ENCODE peak calls at places on chromosomes 13 and 19, in five cellular contexts. G is GM12865, K is A549, A is body of pancreas, Y is pancreas. D is an unnamed sample.

GRCh38 chr13:97724450-97724849 is 229.0 kb upstream of the IPO5 start:
- DNase-seq in G (no peak), K (no peak), A (no peak), Y (no peak), D (no peak)

GRCh38 chr19:3058821-3059314 is 3.4 kb downstream of the TLE5 start:
- DNase-seq in G (no peak), K (no peak), A (no peak), Y (no peak), D (no peak)

GRCh38 chr19:28505134-28505533 is 707.8 kb downstream of the UQCRFS1 start:
- DNase-seq in G (no peak), K (no peak), A (no peak), Y (no peak), D (no peak)

GRCh38 chr13:94292323-94292640 is 187.2 kb downstream of the DCT start:
- DNase-seq in G (no peak), K (no peak), A (no peak), Y (no peak), D (no peak)

GRCh38 chr19:15825753-15826152 is 10.3 kb upstream of the OR10H1 start:
- DNase-seq in G (no peak), K (no peak), A (no peak), Y (no peak), D (no peak)

GRCh38 chr13:113623491-113624234 is 34.3 kb downstream of the ATP4B start:
- DNase-seq in G (no peak), K (no peak), A (no peak), Y (peak; percentile 52), D (no peak)

GRCh38 chr19:19147344-19147743 is 9.1 kb upstream of the TMEM161A start:
- DNase-seq in G (no peak), K (no peak), A (no peak), Y (no peak), D (no peak)

GRCh38 chr19:6238643-6239281 is 41.0 kb downstream of the MLLT1 start:
- DNase-seq in G (no peak), K (no peak), A (peak; percentile 57), Y (peak; percentile 74), D (no peak)

GRCh38 chr13:25247345-25247744 is 39.9 kb downstream of the MTMR6 start:
- DNase-seq in G (no peak), K (no peak), A (no peak), Y (no peak), D (no peak)

GRCh38 chr13:51959773-51960172 is 51.5 kb downstream of the ATP7B start:
- DNase-seq in G (peak; percentile 77), K (no peak), A (no peak), Y (no peak), D (no peak)

DNA sequence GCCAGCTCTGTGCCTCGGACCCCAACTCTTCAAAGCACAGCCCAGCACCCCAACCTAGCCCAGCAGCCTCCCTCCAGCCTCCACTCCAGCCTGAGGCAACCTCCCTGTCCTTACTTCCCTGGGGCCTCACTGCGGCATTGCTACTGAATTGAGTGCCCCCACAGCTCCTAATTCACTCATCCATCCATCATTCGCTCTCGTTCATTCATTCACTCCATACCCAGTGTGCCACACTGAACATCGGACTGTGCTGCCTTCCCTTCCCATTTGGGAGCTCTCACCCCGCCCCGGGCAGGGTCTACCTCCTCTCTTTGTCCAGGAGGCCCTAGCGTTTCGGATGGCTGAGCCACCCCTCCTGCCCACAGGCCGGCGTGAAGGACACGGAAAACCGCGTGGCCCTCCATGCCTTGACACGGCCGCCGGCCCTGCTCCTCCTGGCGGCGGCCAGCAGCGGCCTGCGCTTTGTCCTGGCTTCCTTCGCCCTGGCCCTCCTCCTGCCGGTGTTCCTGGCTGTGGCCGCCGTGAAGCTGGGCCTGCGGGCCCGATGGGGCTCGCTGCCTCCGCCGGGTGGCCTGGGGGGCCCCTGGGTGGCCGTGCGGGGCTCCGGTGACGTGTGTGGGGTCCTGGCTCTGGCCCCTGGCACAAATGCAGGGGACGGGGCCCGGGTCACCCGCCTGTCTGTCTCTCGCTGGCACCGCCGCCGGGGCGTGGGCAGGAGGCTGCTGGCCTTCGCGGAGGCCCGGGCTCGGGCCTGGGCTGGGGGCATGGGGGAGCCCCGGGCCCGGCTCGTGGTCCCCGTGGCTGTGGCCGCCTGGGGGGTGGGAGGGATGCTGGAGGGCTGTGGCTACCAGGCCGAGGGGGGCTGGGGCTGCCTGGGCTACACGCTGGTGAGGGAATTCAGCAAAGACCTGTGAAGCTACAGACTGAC is 1.3 kb downstream of the NAT14 start:
- DNase-seq in G (no peak), K (no peak), A (no peak), Y (peak; percentile 77), D (no peak)
- TF ChIP-seq CTCF in G (no peak), K (no peak), A (no peak), Y (no peak), D (no peak)

GRCh38 chr13:111186305-111186930 is 71.3 kb downstream of the ARHGEF7 start:
- DNase-seq in G (peak; percentile 49), K (no peak), A (no peak), Y (no peak), D (no peak)
- H3K4me3 ChIP-seq in G (peak overlapping the region; percentile 55), K (no peak overlapping the region), A (no peak overlapping the region), Y (no peak overlapping the region), D (no peak overlapping the region)

GRCh38 chr19:4575267-4575793 is 15.8 kb upstream of the SEMA6B start:
- DNase-seq in G (no peak), K (peak; percentile 94), A (peak; percentile 51), Y (no peak), D (peak; percentile 77)

GRCh38 chr19:4573682-4574081 is 14.2 kb upstream of the SEMA6B start:
- DNase-seq in G (no peak), K (no peak), A (no peak), Y (no peak), D (no peak)

GRCh38 chr19:4578552-4579248 is 19.2 kb upstream of the SEMA6B start:
- DNase-seq in G (no peak), K (no peak), A (no peak), Y (no peak), D (no peak)

GRCh38 chr19:4577020-4577782 is 17.7 kb upstream of the SEMA6B start:
- DNase-seq in G (no peak), K (peak; percentile 69), A (no peak), Y (no peak), D (no peak)

DNA sequence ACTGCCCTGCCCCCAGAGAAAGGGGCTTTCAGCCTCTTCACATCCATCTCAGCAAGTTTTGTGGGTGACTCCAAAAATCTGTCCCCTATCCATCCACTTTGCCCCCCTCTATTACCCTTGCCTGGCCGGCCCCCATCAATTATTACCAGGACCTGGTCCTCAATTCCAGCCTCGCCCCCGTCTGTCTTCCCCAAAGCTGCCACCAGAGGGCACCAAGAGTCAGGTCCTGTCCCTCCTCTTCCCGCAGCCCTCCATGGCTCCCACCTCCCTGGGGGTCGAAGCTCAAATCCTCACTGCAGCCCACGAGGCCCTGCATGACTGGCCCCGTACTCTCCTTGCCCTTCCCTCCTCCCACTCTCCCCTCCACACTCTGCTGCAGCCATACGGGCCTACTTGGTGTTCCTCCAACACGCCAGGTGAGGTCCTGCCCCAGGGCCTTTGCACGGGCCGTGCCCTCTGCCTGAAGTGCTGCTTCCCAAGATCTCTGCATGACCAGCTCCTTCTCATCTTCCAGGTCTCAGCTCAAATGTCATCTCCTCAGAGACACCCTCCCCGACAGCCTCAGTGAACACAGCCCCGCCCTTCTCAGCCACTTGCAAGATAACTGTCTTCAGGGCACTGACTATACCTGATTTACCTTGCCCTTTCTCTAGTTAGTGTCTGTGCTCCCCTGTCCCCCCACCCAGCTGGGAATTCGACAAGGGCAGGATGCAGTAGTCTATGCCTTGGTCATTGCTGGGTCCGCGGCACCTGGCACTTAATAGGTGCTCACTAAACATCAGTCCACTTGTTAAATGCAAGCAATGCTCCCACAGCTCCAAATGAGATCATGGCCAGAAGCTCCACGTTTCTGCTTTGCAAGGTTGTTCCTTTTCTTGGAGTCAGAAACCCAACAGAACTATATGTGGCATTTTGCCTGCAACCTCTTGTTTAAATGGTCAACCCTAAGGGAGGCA is 16.8 kb upstream of the SEMA6B start:
- DNase-seq in G (peak; percentile 62), K (peak; percentile 72), A (peak; percentile 72), Y (peak; percentile 77), D (no peak)
- TF ChIP-seq CTCF in G (peak; percentile 74), K (peak; percentile 63), A (peak; percentile 54), Y (peak; percentile 31), D (peak; percentile 80)

GRCh38 chr19:1000095-1000494 is at the start of gene GRIN3B:
- DNase-seq in G (peak; percentile 62), K (peak; percentile 81), A (peak; percentile 66), Y (peak; percentile 76), D (no peak)
- H3K4me3 ChIP-seq in G (no peak within 1 kb of the TSS), K (peak within 1 kb of the TSS; percentile 52), A (no peak within 1 kb of the TSS), Y (no peak within 1 kb of the TSS), D (no peak within 1 kb of the TSS)

GRCh38 chr13:91045351-91046034 is 302.0 kb upstream of the MIR17HG start:
- DNase-seq in G (peak; percentile 7), K (peak; percentile 22), A (no peak), Y (no peak), D (no peak)
- TF ChIP-seq CTCF in G (peak; percentile 21), K (peak; percentile 50), A (peak; percentile 60), Y (no peak), D (no peak)

GRCh38 chr19:7852851-7853759 is 21.1 kb downstream of the PRR36 start:
- DNase-seq in G (peak; percentile 85), K (peak; percentile 75), A (peak; percentile 97), Y (peak; percentile 99), D (no peak)
- H3K4me3 ChIP-seq in G (no peak overlapping the region), K (no peak overlapping the region), A (no peak overlapping the region), Y (no peak overlapping the region), D (no peak overlapping the region)

GRCh38 chr19:10568826-10569651 is at the start of gene CDKN2D:
- DNase-seq in G (peak; percentile 100), K (peak; percentile 99), A (peak; percentile 100), Y (peak; percentile 100), D (peak; percentile 96)

GRCh38 chr19:10566658-10567410 is 1.0 kb upstream of the KRI1 start:
- DNase-seq in G (peak; percentile 91), K (no peak), A (peak; percentile 17), Y (peak; percentile 83), D (no peak)

GRCh38 chr19:10567696-10568443 is 909 bp downstream of the CDKN2D start:
- DNase-seq in G (no peak), K (no peak), A (no peak), Y (no peak), D (no peak)

GRCh38 chr19:10566408-10566657 is 523 bp upstream of the KRI1 start:
- DNase-seq in G (no peak), K (no peak), A (no peak), Y (no peak), D (no peak)

GRCh38 chr19:10568444-10568825 is 344 bp downstream of the CDKN2D start:
- DNase-seq in G (peak; percentile 69), K (peak; percentile 50), A (peak; percentile 59), Y (peak; percentile 86), D (no peak)
- TF ChIP-seq CTCF in G (no peak), K (no peak), A (no peak), Y (no peak), D (no peak)

GRCh38 chr13:75365724-75366173 is 116.2 kb downstream of the TBC1D4 start:
- DNase-seq in G (peak; percentile 81), K (peak; percentile 21), A (no peak), Y (no peak), D (no peak)
- H3K4me3 ChIP-seq in G (peak overlapping the region; percentile 44), K (no peak overlapping the region), A (no peak overlapping the region), Y (no peak overlapping the region), D (no peak overlapping the region)

D was measured in HFF-Myc.